ENCODE peak calls at places on chromosome X, in six cellular contexts. C is ACHN; D is endothelial cell; H is T-helper 2 cell; N is sciatic nerve; P is CD8-positive, alpha-beta memory T cell. S is an unnamed sample.

GRCh38 chrX:113473418-113473817 is 632.8 kb upstream of the AMOT start:
- DNase-seq in C (no peak), D (no peak), H (no peak), N (no peak), P (no peak), S (no peak)

GRCh38 chrX:102934624-102935023 is 2.4 kb upstream of the RAB40AL start:
- DNase-seq in C (peak; percentile 16), D (peak; percentile 28), H (peak; percentile 23), N (no peak), P (no peak), S (no peak)

GRCh38 chrX:132235488-132235887 is 16.2 kb upstream of the RAP2C start:
- DNase-seq in C (no peak), D (no peak), H (no peak), N (no peak), P (no peak), S (no peak)

GRCh38 chrX:28498658-28499057 is 88.6 kb upstream of the IL1RAPL1 start:
- DNase-seq in C (no peak), D (no peak), H (no peak), N (no peak), P (no peak), S (no peak)

GRCh38 chrX:40010550-40011364 is 87.0 kb downstream of the BCOR start:
- DNase-seq in C (no peak), D (peak; percentile 3), H (no peak), N (no peak), P (no peak), S (no peak)

GRCh38 chrX:352181-352580 is 33.6 kb upstream of the GTPBP6 start:
- DNase-seq in C (no peak), D (no peak), H (no peak), N (no peak), P (no peak), S (no peak)

GRCh38 chrX:21528076-21528475 is 130.1 kb downstream of the KLHL34 start:
- DNase-seq in C (no peak), D (no peak), H (no peak), N (no peak), P (no peak), S (no peak)

GRCh38 chrX:134570509-134570846 is 87.8 kb downstream of the PLAC1 start:
- DNase-seq in C (no peak), D (no peak), H (no peak), N (no peak), P (no peak), S (no peak)

GRCh38 chrX:131045786-131046185 is 12.4 kb upstream of the ARHGAP36 start:
- DNase-seq in C (no peak), D (no peak), H (no peak), N (no peak), P (no peak), S (no peak)